ENCODE peak calls at places on chromosomes 13 and 19, in six cellular contexts. L is breast epithelium, O is upper lobe of left lung, B is Panc1, G is endothelial cell of umbilical vein, M is stomach. H is an unnamed sample.
A peak's percentile ranks its signal among the peaks of the same experiment; 100 is the strongest.

GRCh38 chr19:47438793-47439220 is 19.5 kb upstream of the MEIS3 start:
- DNase-seq in M (peak; percentile 36), L (no peak), B (no peak), O (no peak), G (no peak), H (no peak)

GRCh38 chr19:19530423-19530804 is 1.7 kb downstream of the YJEFN3 start:
- DNase-seq in B (no peak), M (no peak), G (no peak), L (no peak), O (peak; percentile 10), H (no peak)

GRCh38 chr19:44776402-44777096 is 1.1 kb upstream of the CBLC start:
- DNase-seq in B (no peak), O (peak; percentile 75), L (peak; percentile 90), M (peak; percentile 89), G (no peak), H (peak; percentile 92)

GRCh38 chr13:26961890-26962615 is 201.5 kb upstream of the GPR12 start:
- DNase-seq in G (no peak), B (no peak), L (no peak), O (peak; percentile 72), M (peak; percentile 80), H (no peak)

GRCh38 chr19:58560007-58560887 is 1.8 kb upstream of the UBE2M start:
- DNase-seq in B (no peak), L (no peak), O (no peak), M (no peak), G (no peak), H (no peak)

GRCh38 chr13:108923386-108924061 is 294.1 kb downstream of the MYO16 start:
- DNase-seq in M (no peak), L (no peak), B (no peak), O (peak; percentile 48), G (no peak), H (no peak)

GRCh38 chr13:39916330-39916729 is 260.9 kb downstream of the COG6 start:
- DNase-seq in L (no peak), G (no peak), B (no peak), O (no peak), M (no peak), H (no peak)

GRCh38 chr19:17610384-17610783 is 54.9 kb downstream of the COLGALT1 start:
- DNase-seq in M (no peak), B (no peak), L (no peak), G (peak; percentile 14), O (no peak), H (no peak)

GRCh38 chr13:48561461-48562224 is 28.8 kb upstream of the RCBTB2 start:
- DNase-seq in B (no peak), M (no peak), L (no peak), O (no peak), G (no peak), H (no peak)

GRCh38 chr19:20397292-20397691 is 168.3 kb downstream of the ZNF737 start:
- DNase-seq in O (no peak), G (no peak), B (no peak), M (no peak), L (no peak), H (no peak)

GRCh38 chr13:104571161-104571889 is 1505.1 kb upstream of the SLC10A2 start:
- DNase-seq in O (no peak), G (peak; percentile 89), L (no peak), M (peak; percentile 55), B (peak; percentile 42), H (peak; percentile 92)

GRCh38 chr19:11944656-11945055 is 19.7 kb downstream of the ZNF700 start:
- DNase-seq in O (no peak), G (no peak), M (no peak), L (no peak), B (no peak), H (no peak)

GRCh38 chr19:11942843-11943108 is 17.9 kb downstream of the ZNF700 start:
- DNase-seq in L (no peak), B (no peak), G (no peak), M (no peak), O (no peak), H (no peak)

GRCh38 chr19:11942008-11942842 is 17.3 kb downstream of the ZNF700 start:
- DNase-seq in B (no peak), O (no peak), L (no peak), M (no peak), G (no peak), H (no peak)
- H3K4me1 ChIP-seq in B (no peaks in the 10 kb centered on the region), O (no peaks in the 10 kb centered on the region), L (no peaks in the 10 kb centered on the region), M (no peaks in the 10 kb centered on the region), G (no peaks in the 10 kb centered on the region), H (no peaks in the 10 kb centered on the region)

GRCh38 chr19:49017666-49018351 is 918 bp upstream of the LHB start:
- DNase-seq in M (peak; percentile 53), B (no peak), L (no peak), O (peak; percentile 92), G (peak; percentile 70), H (no peak)
- TF ChIP-seq POLR2AphosphoS5 in M (peak; percentile 6), B (peak; percentile 76), L (no peak), O (no peak), G (peak; percentile 65), H (no peak)

GRCh38 chr19:34649886-34650543 is 26.9 kb downstream of the SCGB2B2 start:
- DNase-seq in G (no peak), B (no peak), M (no peak), L (no peak), O (no peak), H (no peak)
- H3K4me1 ChIP-seq in G (no peaks in the 10 kb centered on the region), B (no peaks in the 10 kb centered on the region), M (no peaks in the 10 kb centered on the region), L (no peaks in the 10 kb centered on the region), O (no peaks in the 10 kb centered on the region), H (no peaks in the 10 kb centered on the region)

GRCh38 chr19:14027856-14028450 is at the start of gene RLN3:
- DNase-seq in O (no peak), B (no peak), G (no peak), L (no peak), M (no peak), H (no peak)
- TF ChIP-seq POLR2AphosphoS5 in O (no peak), B (no peak), G (no peak), L (no peak), M (no peak), H (no peak)

DNA sequence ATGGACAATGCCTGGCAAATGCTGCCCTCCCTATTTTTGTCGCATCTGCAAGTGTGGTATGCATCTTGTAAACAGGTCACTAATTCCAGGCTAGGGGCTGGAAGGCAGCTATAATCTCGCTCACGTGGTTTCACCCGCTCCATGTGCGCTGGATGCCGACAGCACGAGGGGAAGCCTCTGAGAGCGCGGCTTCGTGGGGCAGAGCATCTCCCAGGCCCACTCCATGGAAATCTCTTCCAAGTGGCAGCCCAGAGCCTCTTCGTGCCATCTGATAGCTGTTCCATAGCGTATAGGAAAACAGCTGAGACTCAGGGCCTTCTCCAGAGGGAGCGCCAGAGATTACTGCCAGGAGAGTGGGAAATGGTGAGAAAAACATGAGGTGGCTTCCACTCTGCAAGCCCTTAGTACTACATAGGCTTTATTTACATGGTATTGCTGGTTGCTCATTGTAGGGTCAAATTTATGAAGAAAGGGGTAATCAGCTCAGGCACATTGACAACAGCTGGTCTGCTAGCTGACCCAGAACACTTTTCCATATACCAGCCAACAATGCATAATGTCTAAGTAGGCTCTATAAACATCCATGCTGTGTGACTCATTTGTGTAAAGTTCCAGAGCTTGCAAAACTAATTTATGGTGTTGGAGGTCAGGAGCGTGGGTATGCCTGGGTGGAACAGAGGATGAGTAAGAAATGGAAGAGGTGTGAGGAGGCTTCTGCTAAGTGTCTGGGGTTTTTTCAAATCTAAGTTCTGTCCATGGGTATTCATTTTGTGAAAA is 165.2 kb downstream of the SHISA2 start:
- DNase-seq in M (no peak), L (no peak), B (peak; percentile 10), G (peak; percentile 33), O (no peak), H (no peak)
- H3K4me1 ChIP-seq in M (peaks cover 4% of the 10 kb centered on the region), L (no peaks in the 10 kb centered on the region), B (no peaks in the 10 kb centered on the region), G (no peaks in the 10 kb centered on the region), O (no peaks in the 10 kb centered on the region), H (no peaks in the 10 kb centered on the region)

GRCh38 chr13:75839418-75839817 is 203.3 kb downstream of the LMO7 start:
- DNase-seq in M (no peak), L (no peak), G (no peak), B (no peak), O (no peak), H (no peak)

GRCh38 chr13:75838366-75839017 is 202.4 kb downstream of the LMO7 start:
- DNase-seq in L (no peak), O (no peak), G (no peak), B (no peak), M (no peak), H (peak; percentile 19)

GRCh38 chr13:75847588-75847987 is 211.5 kb downstream of the LMO7 start:
- DNase-seq in B (no peak), O (no peak), L (no peak), M (no peak), G (no peak), H (no peak)

GRCh38 chr13:75841905-75842304 is 205.8 kb downstream of the LMO7 start:
- DNase-seq in G (no peak), B (no peak), O (no peak), L (no peak), M (no peak), H (no peak)

GRCh38 chr13:75843033-75843432 is 206.9 kb downstream of the LMO7 start:
- DNase-seq in G (no peak), M (no peak), L (no peak), O (no peak), B (no peak), H (no peak)
- TF ChIP-seq POLR2AphosphoS5 in G (no peak), M (no peak), L (no peak), O (no peak), B (no peak), H (no peak)

DNA sequence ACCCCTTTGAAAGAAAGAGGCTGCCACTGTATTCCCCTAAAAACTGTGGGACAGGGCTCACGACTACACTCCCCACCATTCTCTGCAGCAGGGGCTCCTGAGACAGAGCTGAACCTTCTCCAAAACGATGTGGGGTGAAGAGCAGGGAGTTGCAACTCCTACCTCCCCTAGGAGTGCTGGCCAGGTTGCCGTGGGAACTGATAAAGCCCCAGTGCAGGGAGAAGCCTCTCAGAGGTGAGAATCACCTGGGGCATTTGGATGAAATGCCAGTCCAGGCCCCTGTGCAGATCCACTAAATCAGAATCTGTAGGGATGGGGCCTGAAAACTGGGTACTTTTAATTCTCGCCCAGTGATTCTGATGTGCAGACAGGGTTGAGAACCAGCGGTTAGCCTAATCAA is 945 bp downstream of the DHRS12 start:
- DNase-seq in M (no peak), O (no peak), L (no peak), B (no peak), G (no peak), H (no peak)
- H3K4me1 ChIP-seq in M (peaks cover 35% of the 10 kb centered on the region), O (peaks cover 35% of the 10 kb centered on the region), L (peaks cover 19% of the 10 kb centered on the region), B (peaks cover 16% of the 10 kb centered on the region), G (peaks cover 35% of the 10 kb centered on the region), H (peaks cover 18% of the 10 kb centered on the region)

H was measured in prostate gland.